ENCODE peak calls at places on chromosomes 13 and 19, in five cellular contexts. U is K562, G is HepG2, Y is A549, K is GM12878. E is an unnamed sample.

GRCh38 chr19:55173186-55173716 is 6.8 kb upstream of the DNAAF3 start:
- ATAC-seq in Y (peak), K (no peak), U (peak), G (peak), E (peak)

GRCh38 chr13:29849071-29849541 is 1.3 kb downstream of the UBL3 start:
- ATAC-seq in U (no peak), K (peak), Y (peak), G (peak), E (no peak)

GRCh38 chr19:31232220-31232619 is 117.0 kb downstream of the TSHZ3 start:
- ATAC-seq in K (no peak), Y (no peak), G (no peak), U (no peak), E (no peak)

GRCh38 chr13:44064376-44064775 is 184.7 kb downstream of the LACC1 start:
- ATAC-seq in K (no peak), Y (no peak), G (no peak), U (no peak), E (no peak)

GRCh38 chr19:5046339-5047039 is 77.6 kb downstream of the KDM4B start:
- ATAC-seq in K (no peak), U (no peak), Y (peak), G (peak), E (no peak)

GRCh38 chr13:43085545-43085944 is 62.2 kb downstream of the DNAJC15 start:
- ATAC-seq in U (no peak), Y (no peak), G (no peak), K (no peak), E (no peak)

GRCh38 chr13:78657699-78658629 is 991 bp downstream of the OBI1 start:
- ATAC-seq in G (peak), U (peak), K (peak), Y (peak), E (no peak)

GRCh38 chr13:59409211-59409610 is 754.5 kb downstream of the DIAPH3 start:
- ATAC-seq in K (no peak), U (no peak), Y (no peak), G (no peak), E (peak)

GRCh38 chr19:43905897-43906296 is 29.2 kb downstream of the ZNF45 start:
- ATAC-seq in G (no peak), K (no peak), Y (no peak), U (no peak), E (no peak)

GRCh38 chr13:114110091-114110829 is 22.2 kb downstream of the RASA3 start:
- ATAC-seq in G (peak), K (peak), Y (no peak), U (no peak), E (peak)

GRCh38 chr13:26888632-26889031 is 128.0 kb upstream of the GPR12 start:
- ATAC-seq in K (no peak), Y (no peak), G (no peak), U (no peak), E (no peak)

GRCh38 chr19:19541572-19541971 is 3.5 kb downstream of the CILP2 start:
- ATAC-seq in Y (no peak), K (no peak), G (no peak), U (no peak), E (no peak)

GRCh38 chr19:19538767-19539166 is 702 bp downstream of the CILP2 start:
- ATAC-seq in Y (peak), K (no peak), U (no peak), G (peak), E (no peak)

GRCh38 chr19:19538077-19538764 is at the start of gene CILP2:
- ATAC-seq in U (no peak), Y (no peak), G (peak), K (peak), E (no peak)

GRCh38 chr19:19540707-19541515 is 2.8 kb downstream of the CILP2 start:
- ATAC-seq in U (peak), K (peak), Y (peak), G (peak), E (no peak)

GRCh38 chr19:19539738-19540703 is 2.0 kb downstream of the CILP2 start:
- ATAC-seq in K (peak), G (peak), Y (peak), U (peak), E (peak)
- TF ChIP-seq EP300 in K (no peak), G (no peak), Y (no peak), U (no peak), E (no peak)

DNA sequence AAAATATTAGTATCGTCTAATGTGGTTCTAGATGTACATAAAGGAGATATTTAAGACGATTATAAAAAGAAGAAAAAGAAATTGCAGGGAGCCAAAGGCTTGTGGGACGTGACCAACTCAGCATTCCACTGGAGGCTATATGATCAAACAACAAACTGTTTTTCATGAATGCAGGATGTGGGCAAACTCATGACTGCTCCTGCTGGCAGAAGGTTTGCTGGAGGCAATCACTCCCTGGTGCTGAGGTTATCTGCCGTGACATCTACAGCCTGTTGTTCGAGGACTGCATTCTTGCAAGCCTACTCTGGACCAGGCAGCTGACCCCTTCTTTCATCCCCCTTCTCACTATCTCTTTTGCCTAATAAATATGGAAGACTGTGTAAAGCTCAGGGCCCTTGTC is 518.1 kb downstream of the UQCRFS1 start:
- ATAC-seq in K (no peak), G (no peak), Y (no peak), U (no peak), E (no peak)
- TF ChIP-seq CTCF in K (no peak), G (no peak), Y (no peak), U (no peak), E (no peak)

GRCh38 chr19:48623556-48624066 is 4.3 kb downstream of the SPHK2 start:
- ATAC-seq in Y (no peak), G (no peak), U (no peak), K (no peak), E (no peak)

GRCh38 chr19:48625891-48626327 is 6.6 kb downstream of the SPHK2 start:
- ATAC-seq in Y (no peak), G (no peak), U (no peak), K (no peak), E (no peak)

GRCh38 chr19:48627211-48627864 is 8.0 kb downstream of the SPHK2 start:
- ATAC-seq in U (no peak), Y (no peak), G (peak), K (no peak), E (no peak)

GRCh38 chr19:48624791-48625723 is 5.8 kb downstream of the SPHK2 start:
- ATAC-seq in Y (no peak), G (peak), U (no peak), K (no peak), E (no peak)

GRCh38 chr19:48624067-48624594 is 4.8 kb downstream of the SPHK2 start:
- ATAC-seq in K (peak), U (peak), Y (peak), G (peak), E (peak)
- TF ChIP-seq EP300 in K (no peak), U (no peak), Y (no peak), G (no peak), E (no peak)

GRCh38 chr19:11692127-11692790 is 46.5 kb downstream of the ZNF823 start:
- ATAC-seq in U (no peak), K (no peak), Y (no peak), G (peak), E (no peak)

GRCh38 chr19:11694533-11695439 is 44.0 kb downstream of the ZNF823 start:
- ATAC-seq in K (peak), U (peak), Y (peak), G (peak), E (peak)

GRCh38 chr19:11697284-11697855 is 41.4 kb downstream of the ZNF823 start:
- ATAC-seq in K (no peak), G (no peak), Y (no peak), U (no peak), E (no peak)

GRCh38 chr19:11698231-11698630 is 40.5 kb downstream of the ZNF823 start:
- ATAC-seq in Y (no peak), G (no peak), K (no peak), U (no peak), E (no peak)

GRCh38 chr19:11693505-11694499 is 44.9 kb downstream of the ZNF823 start:
- ATAC-seq in G (peak), K (no peak), Y (no peak), U (peak), E (no peak)
- TF ChIP-seq CTCF in G (peak), K (no peak), Y (no peak), U (peak), E (no peak)

GRCh38 chr19:47226426-47227346 is 4.3 kb downstream of the BBC3 start:
- ATAC-seq in U (peak), G (peak), Y (peak), K (peak), E (peak)
- TF ChIP-seq EP300 in U (peak), G (no peak), Y (peak), K (no peak), E (no peak)

GRCh38 chr19:3275068-3275582 is 50.7 kb downstream of the CELF5 start:
- ATAC-seq in G (peak), K (peak), Y (peak), U (peak), E (no peak)
- TF ChIP-seq CTCF in G (no peak), K (no peak), Y (no peak), U (no peak), E (no peak)

E was measured in gastroesophageal sphincter.